ENCODE peak calls at places on chromosomes 13 and 19, in eight cellular contexts. F, H, O, V, N, J, M and Y are unnamed samples.

GRCh38 chr19:344625-345319 is at the start of gene MIER2:
- DNase-seq in H (peak), F (peak), O (peak), V (peak), M (peak), J (peak), N (peak), Y (peak)

GRCh38 chr19:5671600-5671999 is 8.7 kb downstream of the MICOS13 start:
- DNase-seq in J (no peak), N (no peak), M (no peak), F (no peak), V (no peak), H (no peak), O (no peak), Y (no peak)

GRCh38 chr13:26488236-26489028 is 69.1 kb upstream of the WASF3 start:
- DNase-seq in O (no peak), N (no peak), H (no peak), J (no peak), V (no peak), F (no peak), M (no peak), Y (no peak)

GRCh38 chr19:55253842-55254624 is 4.8 kb downstream of the PPP6R1 start:
- DNase-seq in F (no peak), N (no peak), O (peak), M (no peak), H (no peak), J (no peak), V (no peak), Y (peak)

GRCh38 chr19:42216653-42217521 is 590 bp downstream of the DEDD2 start:
- DNase-seq in M (peak), F (peak), O (peak), V (no peak), J (no peak), H (no peak), N (peak), Y (peak)

GRCh38 chr19:9406798-9407352 is 28.5 kb downstream of the ZNF266 start:
- DNase-seq in N (peak), F (peak), J (peak), V (peak), H (peak), O (peak), M (peak), Y (peak)

GRCh38 chr19:15091918-15092753 is 10.1 kb downstream of the OR1I1 start:
- DNase-seq in J (peak), M (no peak), H (no peak), V (no peak), F (peak), N (no peak), O (peak), Y (peak)

GRCh38 chr13:27442797-27443196 is 7.6 kb downstream of the MTIF3 start:
- DNase-seq in H (no peak), N (no peak), O (no peak), M (no peak), J (no peak), F (no peak), V (no peak), Y (no peak)

GRCh38 chr19:53192771-53193533 is at the start of gene ZNF665:
- DNase-seq in F (peak), M (peak), O (peak), N (no peak), H (peak), J (peak), V (peak), Y (peak)

GRCh38 chr13:44389003-44389666 is 15.5 kb downstream of the SERP2 start:
- DNase-seq in O (no peak), N (no peak), V (no peak), J (no peak), M (no peak), H (no peak), F (no peak), Y (no peak)

GRCh38 chr19:18896421-18896841 is 473 bp upstream of the CERS1 start:
- DNase-seq in O (peak), J (no peak), F (no peak), N (peak), H (no peak), V (no peak), M (peak), Y (no peak)

GRCh38 chr19:29886535-29886934 is 55.5 kb upstream of the URI1 start:
- DNase-seq in J (no peak), V (no peak), O (no peak), H (no peak), F (no peak), M (no peak), N (no peak), Y (no peak)

GRCh38 chr13:112053744-112054615 is 13.0 kb upstream of the SOX1 start:
- DNase-seq in H (no peak), N (no peak), F (no peak), J (no peak), O (no peak), V (no peak), M (no peak), Y (no peak)

GRCh38 chr13:89796196-89796595 is 1551.3 kb upstream of the MIR17HG start:
- DNase-seq in O (no peak), J (no peak), V (no peak), M (no peak), H (no peak), F (no peak), N (no peak), Y (no peak)

GRCh38 chr19:41541990-41542584 is 33.9 kb upstream of the CEACAM21 start:
- DNase-seq in V (peak), H (no peak), O (peak), J (peak), M (no peak), F (peak), N (peak), Y (peak)

GRCh38 chr19:39052846-39053245 is 20.5 kb upstream of the FBXO27 start:
- DNase-seq in V (no peak), F (no peak), N (no peak), H (no peak), M (no peak), O (no peak), J (no peak), Y (no peak)

GRCh38 chr13:86087241-86087640 is 288.0 kb upstream of the SLITRK6 start:
- DNase-seq in N (no peak), M (no peak), F (peak), H (no peak), V (no peak), O (no peak), J (no peak), Y (no peak)

GRCh38 chr13:48236528-48237353 is 3.7 kb downstream of the ITM2B start:
- DNase-seq in V (no peak), F (no peak), O (no peak), N (no peak), J (peak), H (no peak), M (no peak), Y (no peak)

GRCh38 chr19:29683009-29683408 is 17.7 kb downstream of the PLEKHF1 start:
- DNase-seq in H (no peak), F (peak), N (no peak), J (peak), V (no peak), M (no peak), O (no peak), Y (peak)

GRCh38 chr19:42313096-42313839 is at the start of gene TMEM145:
- DNase-seq in N (peak), H (no peak), J (peak), O (no peak), V (no peak), M (no peak), F (no peak), Y (peak)

GRCh38 chr19:1650627-1651009 is 1.8 kb downstream of the TCF3 start:
- DNase-seq in J (peak), N (no peak), F (peak), M (no peak), H (no peak), O (no peak), V (no peak), Y (peak)

GRCh38 chr19:58553799-58554493 is 959 bp downstream of the CHMP2A start:
- DNase-seq in N (no peak), H (no peak), M (peak), F (no peak), O (no peak), J (no peak), V (no peak), Y (no peak)

GRCh38 chr19:56837892-56838679 is 2.4 kb downstream of the PEG3 start:
- DNase-seq in H (peak), M (peak), O (peak), F (peak), V (peak), N (no peak), J (no peak), Y (no peak)

GRCh38 chr19:3505598-3506383 is at the start of gene FZR1:
- DNase-seq in M (peak), F (peak), J (peak), V (peak), O (peak), H (peak), N (peak), Y (peak)

GRCh38 chr19:50818859-50819472 is 4.6 kb downstream of the KLK1 start:
- DNase-seq in M (no peak), V (no peak), J (no peak), N (no peak), O (no peak), H (no peak), F (no peak), Y (peak)

GRCh38 chr13:41864658-41865057 is 96.3 kb downstream of the VWA8 start:
- DNase-seq in N (no peak), M (no peak), F (no peak), H (no peak), O (no peak), J (peak), V (no peak), Y (no peak)

GRCh38 chr19:42280761-42281174 is 11.7 kb downstream of the CIC start:
- DNase-seq in O (peak), F (peak), M (peak), H (no peak), V (no peak), N (no peak), J (peak), Y (no peak)

GRCh38 chr13:113243847-113244246 is 34.4 kb downstream of the CUL4A start:
- DNase-seq in N (no peak), M (no peak), O (no peak), J (no peak), F (no peak), V (no peak), H (no peak), Y (no peak)

GRCh38 chr13:31797154-31797775 is 57.9 kb downstream of the RXFP2 start:
- DNase-seq in M (no peak), V (no peak), F (peak), H (no peak), J (peak), N (peak), O (no peak), Y (no peak)

GRCh38 chr13:37747071-37747612 is 122.4 kb downstream of the TRPC4 start:
- DNase-seq in O (no peak), H (no peak), V (no peak), M (no peak), N (no peak), F (peak), J (peak), Y (no peak)

GRCh38 chr19:38142176-38143035 is 81.6 kb downstream of the DPF1 start:
- DNase-seq in V (no peak), H (peak), J (peak), F (peak), M (no peak), O (peak), N (peak), Y (peak)

GRCh38 chr19:1081301-1082164 is 13.6 kb downstream of the POLR2E start:
- DNase-seq in J (no peak), H (no peak), V (no peak), N (no peak), O (no peak), F (no peak), M (no peak), Y (no peak)

GRCh38 chr13:80105350-80105749 is 235.6 kb downstream of the SPRY2 start:
- DNase-seq in V (no peak), H (no peak), O (no peak), M (no peak), N (no peak), F (no peak), J (no peak), Y (no peak)

GRCh38 chr13:35984287-35984686 is 146.9 kb downstream of the DCLK1 start:
- DNase-seq in O (no peak), N (no peak), V (no peak), M (no peak), J (no peak), H (no peak), F (no peak), Y (no peak)

GRCh38 chr13:40617801-40618356 is 48.6 kb downstream of the FOXO1 start:
- DNase-seq in H (peak), J (no peak), N (no peak), F (no peak), V (no peak), M (no peak), O (peak), Y (no peak)
- H3K4me3 ChIP-seq in H (peak), J (no peak), N (no peak), F (no peak), V (no peak), M (no peak), O (no peak), Y (no peak)

DNA sequence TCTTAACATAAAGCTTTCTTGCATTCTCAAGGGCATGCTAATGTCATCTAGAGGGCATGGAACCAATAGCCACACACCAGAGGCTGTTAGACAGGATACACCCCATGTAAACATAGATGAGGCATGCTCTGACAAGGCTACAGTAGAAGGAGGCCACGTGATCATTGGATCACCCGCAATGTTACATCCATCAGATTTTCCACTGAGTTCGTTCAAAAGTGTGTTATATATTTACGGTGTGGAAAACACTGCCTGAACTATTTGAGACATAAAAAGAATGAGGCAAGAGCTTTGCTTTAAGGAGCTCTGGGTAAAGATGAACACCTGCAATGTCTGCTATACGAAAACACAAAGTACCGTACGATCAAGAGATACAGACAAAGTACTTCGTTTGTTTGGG is 817.5 kb upstream of the SLC10A2 start:
- DNase-seq in O (no peak), N (no peak), J (peak), F (no peak), H (no peak), M (no peak), V (no peak), Y (no peak)
- TF ChIP-seq CTCF in O (no peak), N (no peak), J (no peak), F (no peak), H (no peak), M (no peak), V (no peak), Y (no peak)

GRCh38 chr19:17871878-17872250 is at the start of gene SLC5A5:
- DNase-seq in O (no peak), N (no peak), V (no peak), J (no peak), M (no peak), H (no peak), F (no peak), Y (no peak)
- H3K4me3 ChIP-seq in O (no peak), N (no peak), V (no peak), J (no peak), M (no peak), H (no peak), F (no peak), Y (no peak)

DNA sequence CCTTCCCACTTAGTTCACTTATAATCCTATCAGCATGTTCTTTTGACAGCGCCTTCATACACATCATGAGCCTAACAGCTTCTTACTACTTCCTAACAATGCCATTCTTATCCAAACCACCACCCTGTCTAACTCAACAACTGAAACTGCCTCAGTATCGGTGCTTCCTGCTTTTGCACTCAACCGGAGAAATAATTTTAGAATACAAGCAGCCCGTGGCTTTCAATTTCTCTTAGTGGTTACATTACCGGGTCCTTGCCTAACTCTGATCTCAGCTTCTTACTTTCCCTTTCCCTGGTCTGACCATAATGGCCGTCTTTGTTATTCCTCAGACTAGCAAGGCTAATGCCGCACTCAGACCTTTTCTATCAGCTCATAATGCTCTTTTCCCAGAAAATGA is 17.0 kb downstream of the ZFP82 start:
- DNase-seq in N (no peak), J (no peak), O (no peak), V (no peak), F (no peak), H (no peak), M (no peak), Y (peak)
- TF ChIP-seq CTCF in N (no peak), J (no peak), O (no peak), V (no peak), F (no peak), H (no peak), M (no peak), Y (no peak)

GRCh38 chr19:35125270-35125717 is 9.6 kb downstream of the LGI4 start:
- DNase-seq in J (no peak), N (no peak), V (no peak), M (no peak), O (no peak), H (no peak), F (no peak), Y (no peak)
- H3K4me3 ChIP-seq in J (no peak), N (no peak), V (peak), M (no peak), O (no peak), H (peak), F (no peak), Y (no peak)